ENCODE peak calls at places on chromosome 6, in ten cellular contexts. G, E, Y, K, T, N, M, B, P and I are unnamed samples.

GRCh38 chr6:89387516-89388222 is 24.4 kb downstream of the RRAGD start:
- DNase-seq in G (no peak), E (no peak), Y (no peak), K (no peak), T (no peak), N (no peak), M (no peak), B (no peak), P (no peak), I (peak)

GRCh38 chr6:89819336-89820130 is at the start of gene MDN1:
- DNase-seq in G (peak), E (peak), Y (peak), K (peak), T (peak), N (peak), M (peak), B (peak), P (peak), I (peak)

GRCh38 chr6:105926318-105926717 is 159.8 kb upstream of the PRDM1 start:
- DNase-seq in G (no peak), E (no peak), Y (no peak), K (no peak), T (no peak), N (no peak), M (no peak), B (no peak), P (no peak), I (no peak)

GRCh38 chr6:77015350-77015749 is 447.9 kb downstream of the HTR1B start:
- DNase-seq in G (no peak), E (no peak), Y (no peak), K (no peak), T (no peak), N (no peak), M (no peak), B (no peak), P (no peak), I (no peak)

GRCh38 chr6:23329091-23329490 is 759.7 kb downstream of the HDGFL1 start:
- DNase-seq in G (no peak), E (no peak), Y (no peak), K (no peak), T (no peak), N (no peak), M (no peak), B (no peak), P (no peak), I (no peak)

GRCh38 chr6:151577257-151577656 is 83.4 kb downstream of the CCDC170 start:
- DNase-seq in G (no peak), E (no peak), Y (no peak), K (no peak), T (no peak), N (no peak), M (no peak), B (no peak), P (no peak), I (no peak)

GRCh38 chr6:8180327-8181161 is 78.2 kb upstream of the EEF1E1 start:
- DNase-seq in G (no peak), E (no peak), Y (no peak), K (no peak), T (peak), N (peak), M (peak), B (no peak), P (no peak), I (no peak)

GRCh38 chr6:93318127-93318526 is 101.2 kb downstream of the EPHA7 start:
- DNase-seq in G (no peak), E (no peak), Y (no peak), K (no peak), T (no peak), N (no peak), M (no peak), B (no peak), P (no peak), I (no peak)

GRCh38 chr6:147203311-147204059 is 732 bp upstream of the STXBP5 start:
- DNase-seq in G (peak), E (peak), Y (peak), K (peak), T (peak), N (peak), M (peak), B (peak), P (peak), I (peak)